ENCODE peak calls at places on chromosomes 7 and 10, in nine cellular contexts. G is fibroblast of the aortic adventitia; W is H9; A is NCI-H1105 treated with DMSO at 0.1 percent for 48 hours; R is NCI-H2081 treated with DMSO at 0.1 percent for 48 hours; I is stimulated activated CD4-positive, alpha-beta T cell treated with anti-CD3 and anti-CD28 coated beads, Interleukin-2, amount 100 ng/mL, for 48 hours; Y is cerebellar cortex; D is CMK; S is activated T-cell treated with anti-CD3 and anti-CD28 coated beads, Interleukin-2, amount 50 U/mL, for 4 hours. Q is an unnamed sample.

GRCh38 chr10:84308481-84309304 is 19.7 kb upstream of the CCSER2 start:
- DNase-seq in G (peak; percentile 70), W (no peak), A (peak; percentile 48), R (no peak), I (peak; percentile 30), Y (peak; percentile 37), D (peak; percentile 62), S (peak; percentile 21), Q (no peak)

GRCh38 chr10:588246-589165 is 101.0 kb downstream of the DIP2C start:
- DNase-seq in G (peak; percentile 50), W (no peak), A (no peak), R (no peak), I (no peak), Y (no peak), D (no peak), S (no peak), Q (no peak)

GRCh38 chr7:13910805-13911551 is 78.5 kb downstream of the ETV1 start:
- DNase-seq in G (no peak), W (no peak), A (no peak), R (no peak), I (no peak), Y (no peak), D (no peak), S (no peak), Q (no peak)

GRCh38 chr10:77539147-77539935 is 98.3 kb downstream of the KCNMA1 start:
- DNase-seq in G (no peak), W (no peak), A (no peak), R (no peak), I (no peak), Y (no peak), D (no peak), S (no peak), Q (no peak)

GRCh38 chr10:71719042-71719441 is 536 bp downstream of the C10orf105 start:
- DNase-seq in G (peak; percentile 66), W (no peak), A (no peak), R (no peak), I (no peak), Y (no peak), D (no peak), S (no peak), Q (no peak)

GRCh38 chr7:116733924-116734591 is 62.1 kb downstream of the MET start:
- DNase-seq in G (no peak), W (no peak), A (no peak), R (no peak), I (no peak), Y (no peak), D (no peak), S (no peak), Q (no peak)

GRCh38 chr10:133442191-133442966 is 11.4 kb upstream of the SCART1 start:
- DNase-seq in G (no peak), W (no peak), A (no peak), R (no peak), I (no peak), Y (no peak), D (peak; percentile 27), S (no peak), Q (no peak)

GRCh38 chr7:9856668-9857067 is 1117.0 kb upstream of the PHF14 start:
- DNase-seq in G (no peak), W (no peak), A (no peak), R (no peak), I (no peak), Y (no peak), D (no peak), S (no peak), Q (no peak)

GRCh38 chr7:70698219-70698832 is 433.6 kb upstream of the GALNT17 start:
- DNase-seq in G (peak; percentile 80), W (no peak), A (peak; percentile 79), R (peak; percentile 46), I (no peak), Y (peak; percentile 81), D (no peak), S (no peak), Q (no peak)

GRCh38 chr7:134549366-134549765 is 456 bp downstream of the AKR1B15 start:
- DNase-seq in G (no peak), W (no peak), A (no peak), R (no peak), I (no peak), Y (no peak), D (no peak), S (no peak), Q (no peak)

GRCh38 chr7:128279124-128279713 is 38.1 kb downstream of the LEP start:
- DNase-seq in G (no peak), W (no peak), A (no peak), R (no peak), I (no peak), Y (no peak), D (no peak), S (no peak), Q (no peak)

GRCh38 chr10:63767512-63767911 is 246.3 kb downstream of the REEP3 start:
- DNase-seq in G (peak; percentile 58), W (no peak), A (peak; percentile 15), R (no peak), I (no peak), Y (no peak), D (no peak), S (no peak), Q (no peak)

GRCh38 chr10:78817361-78817760 is 251.4 kb upstream of the ZMIZ1 start:
- DNase-seq in G (peak; percentile 40), W (no peak), A (no peak), R (no peak), I (no peak), Y (no peak), D (no peak), S (no peak), Q (no peak)

GRCh38 chr7:15015545-15016314 is 113.2 kb upstream of the DGKB start:
- DNase-seq in G (peak; percentile 79), W (peak; percentile 86), A (peak; percentile 97), R (peak; percentile 92), I (no peak), Y (peak; percentile 94), D (peak; percentile 11), S (no peak), Q (no peak)

GRCh38 chr7:127392182-127392565 is 334 bp downstream of the ZNF800 start:
- DNase-seq in G (peak; percentile 35), W (no peak), A (peak; percentile 37), R (no peak), I (peak; percentile 63), Y (peak; percentile 32), D (no peak), S (peak; percentile 57), Q (no peak)

GRCh38 chr7:47939425-47940036 is 8.7 kb downstream of the PKD1L1 start:
- DNase-seq in G (no peak), W (no peak), A (no peak), R (no peak), I (no peak), Y (no peak), D (no peak), S (no peak), Q (no peak)

Q was measured in stimulated activated effector memory CD8-positive, alpha-beta T cell treated with anti-CD3 and anti-CD28 coated beads, Interleukin-12 subunit alpha, Interleukin-12 subunit beta, amount 100 ng/mL, for 72 hours.